ENCODE peak calls at places on chromosomes 4 and X, in five cellular contexts. H is uterus, D is psoas muscle, G is A673, Z is GM23338. W is an unnamed sample.
A peak's percentile ranks its signal among the peaks of the same experiment; 100 is the strongest.

GRCh38 chr4:72546456-72546855 is 22.6 kb downstream of the ADAMTS3 start:
- DNase-seq in G (no peak), D (no peak), H (no peak), Z (no peak), W (no peak)

GRCh38 chr4:17814140-17814539 is 3.4 kb downstream of the NCAPG start:
- DNase-seq in H (no peak), G (no peak), Z (no peak), D (no peak), W (no peak)

GRCh38 chr4:48913346-48913745 is 6.8 kb upstream of the OCIAD2 start:
- DNase-seq in H (peak; percentile 80), Z (no peak), D (no peak), G (peak; percentile 82), W (no peak)

GRCh38 chrX:71941771-71942170 is 31.1 kb downstream of the NHSL2 start:
- DNase-seq in D (peak; percentile 37), H (peak; percentile 78), G (peak; percentile 19), Z (no peak), W (peak; percentile 62)

GRCh38 chr4:149645790-149646189 is 169.9 kb downstream of the IQCM start:
- DNase-seq in G (peak; percentile 28), H (no peak), Z (peak; percentile 72), D (no peak), W (no peak)

GRCh38 chr4:51862199-51862598 is 19.2 kb downstream of the DCUN1D4 start:
- DNase-seq in H (no peak), D (no peak), Z (no peak), G (no peak), W (no peak)

GRCh38 chr4:3248811-3249661 is at the start of gene MSANTD1:
- DNase-seq in D (no peak), H (no peak), Z (peak; percentile 71), G (peak; percentile 47), W (peak; percentile 9)

GRCh38 chrX:15158736-15159406 is 111.0 kb downstream of the ASB9 start:
- DNase-seq in G (no peak), Z (no peak), H (no peak), D (no peak), W (no peak)

GRCh38 chrX:150897371-150898319 is 823 bp downstream of the CD99L2 start:
- DNase-seq in Z (peak; percentile 57), H (peak; percentile 19), G (peak; percentile 29), D (peak; percentile 17), W (no peak)

GRCh38 chr4:113499696-113500095 is 261.8 kb downstream of the CAMK2D start:
- DNase-seq in Z (no peak), D (no peak), G (no peak), H (no peak), W (no peak)

GRCh38 chrX:67692246-67692645 is 148.4 kb downstream of the AR start:
- DNase-seq in G (no peak), Z (no peak), D (no peak), H (no peak), W (no peak)

GRCh38 chrX:8971116-8971515 is 62.8 kb downstream of the FAM9B start:
- DNase-seq in H (no peak), Z (peak; percentile 61), G (peak; percentile 60), D (no peak), W (no peak)

GRCh38 chr4:139300431-139301142 is 718 bp upstream of the NAA15 start:
- DNase-seq in D (no peak), Z (peak; percentile 38), G (peak; percentile 49), H (peak; percentile 26), W (no peak)

GRCh38 chr4:159368320-159368719 is 265.4 kb downstream of the RAPGEF2 start:
- DNase-seq in G (no peak), D (no peak), Z (no peak), H (no peak), W (no peak)

GRCh38 chrX:9197231-9197630 is 163.3 kb upstream of the FAM9B start:
- DNase-seq in Z (no peak), D (no peak), G (no peak), H (no peak), W (no peak)

GRCh38 chr4:95248713-95249401 is 299.9 kb downstream of the UNC5C start:
- DNase-seq in Z (no peak), G (no peak), H (no peak), D (no peak), W (no peak)

GRCh38 chr4:73417973-73418372 is 13.9 kb downstream of the ALB start:
- DNase-seq in H (no peak), G (no peak), D (no peak), Z (peak; percentile 29), W (no peak)

GRCh38 chrX:18252644-18253359 is 32.1 kb upstream of the BEND2 start:
- DNase-seq in D (no peak), Z (peak; percentile 45), G (peak; percentile 73), H (no peak), W (no peak)

GRCh38 chr4:54487491-54487890 is 170.3 kb upstream of the KIT start:
- DNase-seq in G (no peak), H (no peak), D (no peak), Z (no peak), W (no peak)

GRCh38 chr4:36568575-36568974 is 287.2 kb downstream of the DTHD1 start:
- DNase-seq in Z (no peak), H (no peak), G (no peak), D (no peak), W (peak; percentile 20)

GRCh38 chrX:19846995-19847790 is 40.2 kb downstream of the SH3KBP1 start:
- DNase-seq in Z (peak; percentile 30), G (no peak), D (peak; percentile 41), H (peak; percentile 28), W (no peak)

GRCh38 chr4:80365928-80366327 is 30.4 kb downstream of the CFAP299 start:
- DNase-seq in Z (peak; percentile 64), G (peak; percentile 16), H (no peak), D (peak; percentile 27), W (no peak)

GRCh38 chrX:140766024-140766611 is 56.6 kb downstream of the LINC00632 start:
- DNase-seq in G (peak; percentile 65), H (peak; percentile 20), D (no peak), Z (peak; percentile 60), W (peak; percentile 51)

GRCh38 chr4:176778063-176778462 is 14.7 kb downstream of the VEGFC start:
- DNase-seq in H (no peak), Z (no peak), D (no peak), G (no peak), W (no peak)

GRCh38 chr4:78693777-78694456 is 82.2 kb upstream of the BMP2K start:
- DNase-seq in D (peak; percentile 31), Z (no peak), H (no peak), G (no peak), W (peak; percentile 55)

GRCh38 chr4:88743696-88744095 is 46.1 kb upstream of the NAP1L5 start:
- DNase-seq in D (no peak), G (no peak), Z (no peak), H (no peak), W (no peak)

GRCh38 chr4:98557497-98557896 is 100.9 kb downstream of the TSPAN5 start:
- DNase-seq in Z (no peak), G (peak; percentile 79), D (no peak), H (no peak), W (no peak)

GRCh38 chrX:45850197-45850774 is 649.6 kb upstream of the DIPK2B start:
- DNase-seq in D (no peak), Z (peak; percentile 21), G (peak; percentile 27), H (peak; percentile 15), W (no peak)

GRCh38 chrX:31070057-31070468 is 1.8 kb downstream of the FTHL17 start:
- DNase-seq in D (no peak), G (no peak), Z (no peak), H (no peak), W (no peak)

GRCh38 chrX:48769230-48769629 is 7.7 kb downstream of the GLOD5 start:
- DNase-seq in D (no peak), G (no peak), Z (no peak), H (no peak), W (no peak)

GRCh38 chr4:16199132-16199531 is 27.1 kb downstream of the TAPT1 start:
- DNase-seq in Z (peak; percentile 49), H (no peak), G (peak; percentile 55), D (no peak), W (no peak)

GRCh38 chr4:101400096-101400495 is 52.8 kb upstream of the PPP3CA start:
- DNase-seq in D (no peak), H (no peak), G (no peak), Z (no peak), W (no peak)

GRCh38 chrX:118530537-118530936 is 34.9 kb downstream of the DOCK11 start:
- DNase-seq in D (no peak), Z (no peak), H (no peak), G (no peak), W (no peak)

DNA sequence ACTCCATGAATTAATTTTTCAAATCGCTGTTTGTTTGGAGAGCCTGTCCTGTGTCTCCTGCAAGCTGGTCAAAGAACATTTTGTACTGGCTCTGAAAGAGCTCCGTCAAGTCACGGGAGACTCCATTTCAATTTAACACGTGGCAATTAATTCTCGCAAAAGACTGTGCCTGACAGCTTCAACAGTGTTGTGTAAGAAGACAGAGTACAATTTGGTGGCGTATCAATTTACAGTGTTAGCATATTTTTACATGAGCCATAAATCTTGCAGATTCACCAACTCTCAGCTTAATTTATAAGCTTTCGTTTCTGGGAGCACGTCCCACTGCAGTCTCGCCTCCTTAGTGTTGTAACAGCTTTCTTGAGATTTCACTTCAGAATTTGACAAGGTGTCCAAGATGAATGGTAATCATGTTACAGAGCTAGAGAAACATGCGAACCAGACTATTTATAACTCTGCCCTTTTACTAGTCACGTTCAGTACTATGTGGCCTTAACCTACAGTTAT is 70.8 kb downstream of the RWDD4 start:
- DNase-seq in D (no peak), H (no peak), Z (no peak), G (peak; percentile 83), W (no peak)
- H3K4me3 ChIP-seq in D (peak overlapping the region; percentile 45), H (no peak overlapping the region), Z (no peak overlapping the region), G (no peak overlapping the region), W (no peak overlapping the region)

DNA sequence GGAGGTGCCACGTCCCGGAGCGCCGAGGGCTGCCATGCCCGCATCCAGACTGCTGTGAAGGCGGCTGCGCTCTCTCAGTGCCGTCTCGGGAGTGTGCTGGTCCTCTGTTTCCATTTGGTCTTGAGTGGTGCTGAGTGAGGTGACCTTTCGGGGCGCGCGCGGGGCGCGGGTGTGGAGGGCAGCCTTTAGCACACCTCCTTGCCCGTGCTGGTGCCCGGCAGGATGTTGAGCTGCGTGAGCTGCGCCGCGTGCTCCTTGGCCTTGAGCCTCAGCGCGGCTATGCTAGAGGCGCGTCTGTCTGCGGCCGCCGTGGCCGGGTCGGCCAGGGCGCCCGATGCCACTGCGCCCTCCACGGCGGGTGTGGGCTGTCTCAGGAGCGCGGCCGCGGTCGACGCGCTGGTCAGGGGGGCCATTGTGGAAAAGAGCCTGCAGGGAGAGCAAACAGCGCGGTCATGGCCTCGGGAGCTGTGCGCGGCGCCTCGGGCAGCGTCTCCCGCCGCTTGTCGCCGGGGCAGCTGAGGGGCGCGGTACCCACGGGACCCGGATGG is 11.2 kb downstream of the ARX start:
- DNase-seq in D (no peak), G (no peak), Z (no peak), H (no peak), W (no peak)
- H3K4me3 ChIP-seq in D (peak overlapping the region; percentile 53), G (no peak overlapping the region), Z (peak overlapping the region; percentile 44), H (no peak overlapping the region), W (no peak overlapping the region)

GRCh38 chrX:2696698-2697215 is 5.7 kb downstream of the CD99 start:
- DNase-seq in Z (no peak), G (peak; percentile 97), D (no peak), H (no peak), W (no peak)
- H3K4me3 ChIP-seq in Z (no peak overlapping the region), G (peak overlapping the region; percentile 100), D (no peak overlapping the region), H (no peak overlapping the region), W (no peak overlapping the region)

DNA sequence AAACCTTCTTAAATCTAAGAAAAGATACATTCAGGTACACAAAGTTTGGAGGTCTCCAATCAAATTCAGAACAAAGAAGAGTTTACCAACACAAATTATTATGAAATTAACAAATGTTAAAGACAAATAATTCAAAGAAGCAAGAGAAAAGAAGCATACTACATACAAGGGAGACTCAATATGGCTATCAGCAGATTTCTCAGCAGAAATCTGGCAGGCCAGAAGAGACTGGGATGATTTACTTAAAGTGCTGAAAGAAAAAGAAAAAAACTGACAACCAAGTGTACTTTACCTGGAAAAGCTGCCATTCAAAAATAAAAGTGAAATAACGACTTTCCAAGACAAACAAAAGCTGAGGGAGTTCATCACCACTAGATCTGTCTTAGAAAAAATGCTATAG is 64.4 kb upstream of the HTR2C start:
- DNase-seq in Z (no peak), G (no peak), D (no peak), H (no peak), W (no peak)
- H3K4me3 ChIP-seq in Z (no peak overlapping the region), G (no peak overlapping the region), D (no peak overlapping the region), H (no peak overlapping the region), W (no peak overlapping the region)

W was measured in right cardiac atrium.